ENCODE peak calls at places on chromosomes 5 and 9, in ten cellular contexts. C, S, X, Z, I, H, K, U, G and W are unnamed samples.

GRCh38 chr5:139837711-139838380 is 42.2 kb downstream of the PSD2 start:
- DNase-seq in C (no peak), S (no peak), G (no peak), K (no peak), H (no peak), I (no peak), X (no peak), U (no peak), Z (no peak), W (no peak)

GRCh38 chr9:95507456-95508241 is 9.1 kb downstream of the PTCH1 start:
- DNase-seq in S (peak; percentile 79), U (no peak), G (peak; percentile 71), K (no peak), C (peak; percentile 60), I (peak; percentile 18), Z (no peak), H (peak; percentile 53), X (peak; percentile 72), W (peak; percentile 58)

GRCh38 chr5:180343110-180343845 is 9.9 kb downstream of the GFPT2 start:
- DNase-seq in U (no peak), I (no peak), C (no peak), Z (no peak), H (no peak), S (peak; percentile 92), X (peak; percentile 61), G (no peak), K (no peak), W (no peak)

GRCh38 chr5:151906246-151906645 is 18.4 kb downstream of the GLRA1 start:
- DNase-seq in K (no peak), Z (no peak), C (no peak), G (no peak), X (no peak), I (no peak), S (no peak), H (peak; percentile 26), U (no peak), W (no peak)

GRCh38 chr9:31573561-31573960 is 810.9 kb upstream of the ACO1 start:
- DNase-seq in I (no peak), Z (no peak), S (no peak), X (no peak), C (no peak), G (no peak), U (no peak), H (peak; percentile 17), K (no peak), W (no peak)

GRCh38 chr5:146662229-146662628 is 146.2 kb upstream of the GPR151 start:
- DNase-seq in G (no peak), C (no peak), I (no peak), Z (no peak), K (no peak), U (no peak), S (peak; percentile 14), H (peak; percentile 50), X (peak; percentile 32), W (peak; percentile 23)

GRCh38 chr5:56358703-56359428 is 125.7 kb upstream of the ANKRD55 start:
- DNase-seq in G (no peak), I (no peak), H (peak; percentile 9), S (peak; percentile 77), Z (no peak), X (no peak), U (no peak), C (peak; percentile 71), K (no peak), W (no peak)

GRCh38 chr5:84016090-84016489 is 295.4 kb upstream of the HAPLN1 start:
- DNase-seq in I (no peak), S (no peak), X (no peak), C (no peak), Z (no peak), G (no peak), U (no peak), K (no peak), H (no peak), W (no peak)

GRCh38 chr5:43409809-43410271 is 2.4 kb downstream of the CCL28 start:
- DNase-seq in K (no peak), I (no peak), S (no peak), Z (no peak), C (no peak), G (peak; percentile 84), U (no peak), X (no peak), H (no peak), W (no peak)

GRCh38 chr5:24609694-24610093 is 35.1 kb downstream of the CDH10 start:
- DNase-seq in X (no peak), C (no peak), I (no peak), G (no peak), H (no peak), U (no peak), Z (no peak), S (no peak), K (no peak), W (no peak)

GRCh38 chr5:123091258-123091987 is 2.4 kb downstream of the PRDM6 start:
- DNase-seq in G (no peak), S (peak; percentile 77), X (no peak), Z (no peak), K (no peak), I (no peak), H (peak; percentile 10), C (no peak), U (no peak), W (no peak)

GRCh38 chr5:141692919-141693848 is 11.2 kb upstream of the ARAP3 start:
- DNase-seq in C (no peak), S (peak; percentile 24), G (no peak), I (no peak), Z (no peak), K (peak; percentile 65), X (peak; percentile 52), H (peak; percentile 58), U (no peak), W (no peak)

GRCh38 chr5:72598461-72599433 is 91.5 kb upstream of the ZNF366 start:
- DNase-seq in H (peak; percentile 71), U (no peak), C (peak; percentile 30), X (peak; percentile 80), K (no peak), G (no peak), S (peak; percentile 77), I (no peak), Z (no peak), W (no peak)

GRCh38 chr5:122097391-122097790 is 19.3 kb upstream of the LOX start:
- DNase-seq in S (no peak), C (no peak), Z (no peak), K (no peak), X (no peak), I (no peak), U (no peak), G (no peak), H (no peak), W (no peak)

GRCh38 chr9:123369296-123369695 is 13.3 kb downstream of the CRB2 start:
- DNase-seq in X (no peak), I (no peak), S (no peak), C (no peak), K (no peak), U (no peak), H (no peak), G (no peak), Z (no peak), W (no peak)

GRCh38 chr9:119357697-119358096 is 11.5 kb downstream of the BRINP1 start:
- DNase-seq in C (no peak), Z (no peak), S (no peak), I (no peak), K (no peak), G (no peak), X (no peak), U (no peak), H (no peak), W (no peak)

GRCh38 chr5:1515311-1515920 is 8.3 kb downstream of the LPCAT1 start:
- DNase-seq in X (no peak), U (no peak), G (peak; percentile 7), I (no peak), S (no peak), C (no peak), K (no peak), Z (peak; percentile 29), H (no peak), W (peak; percentile 10)

GRCh38 chr5:1067141-1068121 is 44.4 kb downstream of the SLC12A7 start:
- DNase-seq in I (no peak), C (no peak), U (no peak), S (no peak), X (no peak), Z (no peak), H (no peak), K (no peak), G (no peak), W (no peak)

DNA sequence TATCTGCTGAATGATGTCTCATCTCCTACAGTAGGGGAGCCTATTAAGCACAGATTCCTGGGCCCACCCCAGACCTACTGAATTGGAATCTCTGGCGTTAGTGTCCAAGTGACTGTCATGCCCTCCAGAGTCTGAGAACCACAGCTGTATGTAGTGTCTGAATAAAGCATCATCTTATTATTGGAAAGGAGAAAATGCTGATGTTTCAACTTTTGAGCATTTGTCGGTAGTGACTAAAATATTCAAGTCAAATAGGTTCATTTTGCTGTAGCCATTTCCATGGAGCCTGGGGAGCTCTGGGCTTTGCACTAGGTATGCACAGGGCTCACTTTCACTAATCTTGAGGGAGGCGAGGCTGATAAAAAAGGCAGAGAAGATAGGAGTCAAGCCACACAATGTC is 4.8 kb upstream of the PPARGC1B start:
- DNase-seq in X (no peak), I (no peak), Z (no peak), S (no peak), H (no peak), K (no peak), G (no peak), C (no peak), U (no peak), W (no peak)
- TF ChIP-seq CTCF in X (no peak), I (no peak), Z (no peak), S (no peak), H (no peak), K (no peak), G (no peak), C (no peak), U (no peak), W (no peak)

GRCh38 chr9:113949206-113950078 is 73.3 kb downstream of the ZNF618 start:
- DNase-seq in I (no peak), X (no peak), H (no peak), Z (peak; percentile 56), S (no peak), C (no peak), G (no peak), U (no peak), K (no peak), W (no peak)
- TF ChIP-seq CTCF in I (no peak), X (no peak), H (no peak), Z (no peak), S (no peak), C (no peak), G (no peak), U (no peak), K (no peak), W (no peak)

GRCh38 chr5:15013654-15014463 is 142.3 kb upstream of the ANKH start:
- DNase-seq in H (peak; percentile 72), X (peak; percentile 58), C (peak; percentile 84), I (peak; percentile 46), S (peak; percentile 85), G (no peak), K (no peak), U (no peak), Z (no peak), W (no peak)
- TF ChIP-seq CTCF in H (peak; percentile 41), X (peak; percentile 45), C (peak; percentile 80), I (peak; percentile 58), S (peak; percentile 50), G (peak; percentile 76), K (peak; percentile 85), U (peak; percentile 32), Z (peak; percentile 68), W (peak; percentile 45)

DNA sequence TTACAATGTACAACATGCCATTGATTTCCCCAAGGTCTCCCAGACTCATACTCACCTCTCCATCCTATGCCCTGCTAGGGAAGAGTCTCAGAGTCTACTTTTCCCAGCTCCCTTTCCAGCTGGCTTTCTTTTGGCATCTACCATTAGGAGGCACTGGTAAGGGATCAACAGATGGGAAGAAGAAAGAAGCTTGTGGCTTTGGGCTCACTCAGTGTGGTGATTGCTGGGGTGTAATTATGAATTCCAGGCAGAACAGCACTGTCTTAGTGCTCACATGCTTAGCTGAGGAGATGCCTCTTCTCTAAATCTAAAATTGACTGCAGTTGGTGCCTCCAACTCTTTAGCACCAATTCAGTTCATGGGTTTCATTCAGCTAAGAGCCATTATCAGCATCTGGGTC is 330.0 kb downstream of the PSAT1 start:
- DNase-seq in K (no peak), U (no peak), S (no peak), Z (no peak), I (no peak), G (no peak), X (no peak), H (no peak), C (no peak), W (no peak)
- TF ChIP-seq CTCF in K (no peak), U (no peak), S (no peak), Z (no peak), I (no peak), G (no peak), X (no peak), H (no peak), C (no peak), W (no peak)